ENCODE peak calls at places on chromosomes 2 and 18, in five cellular contexts. One of them, this sample, is unnamed.

GRCh38 chr2:70728128-70728527 is 39.9 kb downstream of the ADD2 start:
- DNase-seq in right lobe of liver: no peak
- DNase-seq in upper lobe of left lung: no peak
- DNase-seq in heart right ventricle: no peak
- DNase-seq in GM20000: no peak
- DNase-seq in this sample: no peak

GRCh38 chr2:8307779-8308178 is 374.1 kb upstream of the ID2 start:
- DNase-seq in upper lobe of left lung: no peak
- DNase-seq in GM20000: no peak
- DNase-seq in heart right ventricle: no peak
- DNase-seq in right lobe of liver: no peak
- DNase-seq in this sample: no peak

GRCh38 chr18:27823053-27823452 is 353.9 kb downstream of the CDH2 start:
- DNase-seq in GM20000: no peak
- DNase-seq in upper lobe of left lung: no peak
- DNase-seq in heart right ventricle: no peak
- DNase-seq in right lobe of liver: no peak
- DNase-seq in this sample: no peak

GRCh38 chr2:168816369-168816768 is 13.9 kb downstream of the NOSTRIN start:
- DNase-seq in right lobe of liver: no peak
- DNase-seq in upper lobe of left lung: no peak
- DNase-seq in heart right ventricle: no peak
- DNase-seq in GM20000: no peak
- DNase-seq in this sample: no peak

GRCh38 chr2:97995026-97995733 is 568 bp downstream of the TMEM131 start:
- DNase-seq in right lobe of liver: peak
- DNase-seq in heart right ventricle: peak
- DNase-seq in GM20000: peak
- DNase-seq in upper lobe of left lung: no peak
- DNase-seq in this sample: no peak

GRCh38 chr2:96452054-96452453 is 53.1 kb downstream of the NEURL3 start:
- DNase-seq in upper lobe of left lung: no peak
- DNase-seq in GM20000: no peak
- DNase-seq in right lobe of liver: no peak
- DNase-seq in heart right ventricle: no peak
- DNase-seq in this sample: no peak

GRCh38 chr2:218648473-218649100 is 10.8 kb downstream of the ZNF142 start:
- DNase-seq in GM20000: peak
- DNase-seq in heart right ventricle: peak
- DNase-seq in right lobe of liver: peak
- DNase-seq in upper lobe of left lung: peak
- DNase-seq in this sample: no peak

GRCh38 chr2:64889803-64890202 is 99.4 kb upstream of the SLC1A4 start:
- DNase-seq in upper lobe of left lung: no peak
- DNase-seq in right lobe of liver: peak
- DNase-seq in heart right ventricle: no peak
- DNase-seq in GM20000: no peak
- DNase-seq in this sample: no peak

GRCh38 chr2:57906152-57906732 is 140.4 kb upstream of the VRK2 start:
- DNase-seq in heart right ventricle: no peak
- DNase-seq in right lobe of liver: no peak
- DNase-seq in upper lobe of left lung: no peak
- DNase-seq in GM20000: peak
- DNase-seq in this sample: no peak

GRCh38 chr2:84986018-84986417 is 15.1 kb downstream of the KCMF1 start:
- DNase-seq in GM20000: no peak
- DNase-seq in right lobe of liver: no peak
- DNase-seq in heart right ventricle: no peak
- DNase-seq in upper lobe of left lung: no peak
- DNase-seq in this sample: no peak

GRCh38 chr2:236745420-236746210 is 176.0 kb downstream of the ACKR3 start:
- DNase-seq in heart right ventricle: no peak
- DNase-seq in GM20000: no peak
- DNase-seq in right lobe of liver: no peak
- DNase-seq in upper lobe of left lung: no peak
- DNase-seq in this sample: no peak

GRCh38 chr2:186699742-186700141 is 5.9 kb downstream of the FAM171B start:
- DNase-seq in heart right ventricle: no peak
- DNase-seq in GM20000: no peak
- DNase-seq in upper lobe of left lung: no peak
- DNase-seq in right lobe of liver: no peak
- DNase-seq in this sample: no peak

GRCh38 chr18:26454192-26454591 is 94.2 kb downstream of the KCTD1 start:
- DNase-seq in upper lobe of left lung: no peak
- DNase-seq in GM20000: no peak
- DNase-seq in heart right ventricle: no peak
- DNase-seq in right lobe of liver: no peak
- DNase-seq in this sample: no peak

GRCh38 chr2:8061219-8061618 is 620.6 kb upstream of the ID2 start:
- DNase-seq in upper lobe of left lung: no peak
- DNase-seq in GM20000: no peak
- DNase-seq in heart right ventricle: no peak
- DNase-seq in right lobe of liver: no peak
- DNase-seq in this sample: no peak

GRCh38 chr18:60984496-60984895 is 348.7 kb upstream of the CDH20 start:
- DNase-seq in right lobe of liver: no peak
- DNase-seq in GM20000: no peak
- DNase-seq in upper lobe of left lung: no peak
- DNase-seq in heart right ventricle: no peak
- DNase-seq in this sample: no peak

GRCh38 chr2:127106457-127106997 is 427 bp downstream of the BIN1 start:
- DNase-seq in right lobe of liver: no peak
- DNase-seq in upper lobe of left lung: peak
- DNase-seq in heart right ventricle: no peak
- DNase-seq in GM20000: peak
- DNase-seq in this sample: peak

GRCh38 chr2:201854841-201855240 is 48.5 kb downstream of the CDK15 start:
- DNase-seq in right lobe of liver: no peak
- DNase-seq in GM20000: no peak
- DNase-seq in upper lobe of left lung: no peak
- DNase-seq in heart right ventricle: no peak
- DNase-seq in this sample: no peak

GRCh38 chr2:179703702-179704101 is 157.7 kb downstream of the ZNF385B start:
- DNase-seq in heart right ventricle: no peak
- DNase-seq in GM20000: no peak
- DNase-seq in right lobe of liver: no peak
- DNase-seq in upper lobe of left lung: no peak
- DNase-seq in this sample: no peak

GRCh38 chr2:20506281-20506685 is 59.4 kb downstream of the RHOB start:
- DNase-seq in upper lobe of left lung: no peak
- DNase-seq in GM20000: no peak
- DNase-seq in heart right ventricle: no peak
- DNase-seq in right lobe of liver: no peak
- DNase-seq in this sample: no peak
- TF ChIP-seq CTCF in upper lobe of left lung: no peak
- TF ChIP-seq CTCF in GM20000: no peak
- TF ChIP-seq CTCF in heart right ventricle: no peak
- TF ChIP-seq CTCF in right lobe of liver: peak
- TF ChIP-seq CTCF in this sample: no peak

DNA sequence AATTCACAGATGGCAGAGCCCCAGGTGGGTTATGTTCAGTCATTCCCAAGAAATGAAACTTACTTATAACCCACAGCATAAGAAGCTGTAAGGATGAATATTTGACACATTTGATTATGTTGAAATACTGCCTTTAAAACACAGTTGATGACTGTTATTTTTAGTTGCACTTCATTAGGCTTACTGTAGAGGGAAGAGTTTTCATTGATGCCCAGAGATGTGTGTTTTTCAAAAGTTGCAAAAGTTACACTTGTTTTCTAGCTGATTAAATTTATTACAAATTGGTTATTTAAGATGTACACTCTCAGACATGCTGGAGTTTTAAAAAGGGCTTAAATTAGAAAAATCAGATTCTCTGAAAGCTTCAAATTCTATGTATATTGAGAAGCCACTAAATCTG is 506.1 kb downstream of the PARD3B start:
- DNase-seq in upper lobe of left lung: no peak
- DNase-seq in heart right ventricle: no peak
- DNase-seq in GM20000: no peak
- DNase-seq in right lobe of liver: no peak
- DNase-seq in this sample: no peak
- TF ChIP-seq CTCF in upper lobe of left lung: no peak
- TF ChIP-seq CTCF in heart right ventricle: no peak
- TF ChIP-seq CTCF in GM20000: no peak
- TF ChIP-seq CTCF in right lobe of liver: no peak
- TF ChIP-seq CTCF in this sample: peak

DNA sequence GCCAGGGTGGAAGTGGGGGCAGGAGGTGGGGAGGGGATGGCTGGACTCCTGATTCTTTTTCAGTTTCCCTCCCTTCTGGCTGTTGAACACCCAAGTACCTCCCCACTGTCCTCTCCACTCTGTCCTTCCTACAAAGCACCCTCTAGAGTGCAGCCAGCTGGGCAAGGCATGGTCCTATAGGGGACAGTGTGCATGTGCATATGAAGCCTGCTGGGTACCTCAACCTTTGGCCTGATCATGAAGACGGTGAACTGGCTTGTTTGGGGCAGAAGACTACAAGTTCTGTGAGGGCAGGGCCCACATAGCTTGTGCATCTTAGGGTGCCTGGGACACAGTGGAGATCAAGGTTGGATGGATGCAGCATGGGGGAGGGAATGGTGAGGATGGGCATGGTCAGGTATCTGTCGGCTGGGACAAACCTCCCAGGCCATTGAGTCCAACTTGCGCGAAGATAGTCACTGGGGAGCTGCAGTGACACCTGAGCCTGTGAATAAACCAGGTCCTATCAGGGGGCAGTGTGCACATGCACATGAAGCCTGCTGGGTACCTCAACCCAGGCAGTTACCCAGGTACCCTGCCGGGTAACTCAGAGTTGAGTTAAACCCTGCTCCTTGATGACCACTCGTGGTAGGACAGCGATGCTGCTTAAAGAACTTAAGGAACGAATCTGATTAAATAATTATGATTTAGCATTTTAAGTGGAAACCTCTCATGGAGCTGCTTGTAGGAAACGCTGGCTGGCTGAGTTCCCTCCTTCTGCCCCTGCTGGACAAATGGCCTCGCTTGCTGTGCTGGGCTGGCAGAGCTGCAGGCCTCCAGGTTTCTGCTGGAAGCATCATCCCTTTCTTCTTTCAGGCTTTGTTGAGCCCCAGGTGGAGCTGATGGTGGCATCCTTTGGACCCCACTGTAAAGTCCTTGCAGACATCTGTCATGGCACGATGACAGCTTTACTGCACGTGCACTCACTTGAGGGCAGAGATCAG is 84.0 kb downstream of the POLR1A start:
- DNase-seq in heart right ventricle: no peak
- DNase-seq in upper lobe of left lung: no peak
- DNase-seq in GM20000: no peak
- DNase-seq in right lobe of liver: no peak
- DNase-seq in this sample: no peak
- TF ChIP-seq CTCF in heart right ventricle: no peak
- TF ChIP-seq CTCF in upper lobe of left lung: no peak
- TF ChIP-seq CTCF in GM20000: no peak
- TF ChIP-seq CTCF in right lobe of liver: no peak
- TF ChIP-seq CTCF in this sample: no peak

DNA sequence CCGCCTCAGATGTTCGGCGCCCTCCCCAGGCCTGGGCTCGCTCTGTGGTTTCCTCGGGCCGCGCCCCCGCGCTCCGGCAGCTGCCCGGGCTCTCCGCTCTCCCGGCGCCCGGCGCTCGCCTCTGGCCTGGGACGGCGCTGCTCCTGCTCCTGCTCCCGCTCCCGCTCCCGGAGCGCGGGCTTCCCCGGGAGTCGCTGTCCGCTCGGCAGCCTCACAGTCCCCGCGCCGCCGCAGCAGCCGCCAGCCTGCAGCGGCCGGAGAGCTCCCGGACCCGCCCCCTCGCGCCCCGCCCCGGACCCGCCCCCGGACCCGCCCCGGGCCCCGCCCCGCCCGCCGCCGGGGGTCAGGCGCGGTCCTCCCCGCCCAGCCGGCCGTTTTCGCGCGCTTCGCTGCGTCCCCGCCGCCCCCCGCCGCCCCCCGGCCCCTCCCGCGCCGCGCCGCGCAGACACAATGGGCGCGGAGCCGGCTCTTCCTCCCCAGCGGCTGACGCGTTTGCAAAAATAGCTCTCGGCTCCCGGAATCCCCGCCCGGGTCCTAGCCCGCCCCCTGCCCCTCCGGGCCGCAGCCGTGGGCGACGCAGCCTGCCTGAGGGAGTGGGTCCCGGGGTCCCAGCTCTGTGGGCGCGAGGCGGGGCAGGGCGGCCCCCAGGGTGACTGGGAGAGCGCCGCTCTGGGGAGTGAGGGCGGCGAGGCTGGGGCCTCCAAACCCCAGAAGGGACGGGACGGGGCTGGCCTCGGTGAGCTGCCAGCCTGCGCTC is at the start of gene ARL4C:
- DNase-seq in right lobe of liver: peak
- DNase-seq in heart right ventricle: peak
- DNase-seq in GM20000: peak
- DNase-seq in upper lobe of left lung: peak
- DNase-seq in this sample: peak
- TF ChIP-seq CTCF in right lobe of liver: peak
- TF ChIP-seq CTCF in heart right ventricle: no peak
- TF ChIP-seq CTCF in GM20000: no peak
- TF ChIP-seq CTCF in upper lobe of left lung: no peak
- TF ChIP-seq CTCF in this sample: no peak